ENCODE peak calls at places on chromosome 1, in six cellular contexts. W is Peyer's patch; R is OCI-LY7; V is pancreas; C is psoas muscle; E is CD8-positive, alpha-beta T cell. X is an unnamed sample.

GRCh38 chr1:42966688-42967609 is 8.3 kb upstream of the SLC2A1 start:
- DNase-seq in V (peak), R (no peak), W (no peak), E (no peak), C (no peak), X (no peak)

GRCh38 chr1:153422450-153423068 is 6.2 kb downstream of the S100A7A start:
- DNase-seq in E (peak), C (peak), W (peak), R (peak), V (peak), X (no peak)

GRCh38 chr1:159015440-159015909 is 5.8 kb downstream of the IFI16 start:
- DNase-seq in R (peak), E (peak), V (no peak), W (peak), C (peak), X (peak)

GRCh38 chr1:19688041-19688842 is 23.6 kb downstream of the HTR6 start:
- DNase-seq in E (peak), C (no peak), V (no peak), W (peak), R (no peak), X (no peak)

GRCh38 chr1:242847390-242847993 is 323.0 kb upstream of the PLD5 start:
- DNase-seq in V (no peak), W (no peak), R (peak), C (no peak), E (no peak), X (no peak)

GRCh38 chr1:20848162-20848561 is 61.1 kb upstream of the HP1BP3 start:
- DNase-seq in W (no peak), C (no peak), E (no peak), V (no peak), R (no peak), X (no peak)

GRCh38 chr1:117275055-117275454 is 64.3 kb upstream of the VTCN1 start:
- DNase-seq in E (no peak), C (no peak), V (no peak), W (no peak), R (no peak), X (no peak)

GRCh38 chr1:76494807-76495206 is 372.5 kb upstream of the ST6GALNAC5 start:
- DNase-seq in R (no peak), V (no peak), E (no peak), C (no peak), W (no peak), X (peak)

GRCh38 chr1:163844393-163844948 is 522.7 kb downstream of the NUF2 start:
- DNase-seq in W (no peak), V (no peak), E (no peak), C (no peak), R (no peak), X (no peak)

GRCh38 chr1:47967868-47968267 is 29.3 kb downstream of the TRABD2B start:
- DNase-seq in E (no peak), R (no peak), C (no peak), V (no peak), W (no peak), X (no peak)

GRCh38 chr1:226404063-226404903 is 3.6 kb downstream of the PARP1 start:
- DNase-seq in V (no peak), W (no peak), E (no peak), C (no peak), R (peak), X (no peak)

GRCh38 chr1:41500781-41501518 is 16.5 kb upstream of the EDN2 start:
- DNase-seq in C (no peak), E (no peak), W (no peak), R (no peak), V (no peak), X (no peak)

GRCh38 chr1:117671781-117672501 is 66.1 kb downstream of the TENT5C start:
- DNase-seq in V (peak), R (no peak), W (no peak), E (no peak), C (peak), X (no peak)

GRCh38 chr1:10632691-10633090 is 157.9 kb downstream of the PEX14 start:
- DNase-seq in W (no peak), E (no peak), R (no peak), V (no peak), C (peak), X (no peak)

GRCh38 chr1:162678439-162678838 is 46.2 kb downstream of the DDR2 start:
- DNase-seq in V (no peak), E (no peak), R (no peak), C (no peak), W (no peak), X (no peak)

GRCh38 chr1:69523032-69523431 is 44.7 kb upstream of the LRRC7 start:
- DNase-seq in C (no peak), V (no peak), R (no peak), E (no peak), W (no peak), X (no peak)

GRCh38 chr1:110135268-110136065 is 14.8 kb upstream of the SLC6A17 start:
- DNase-seq in C (no peak), W (no peak), E (no peak), R (no peak), V (peak), X (no peak)

GRCh38 chr1:233328661-233329498 is 1.4 kb downstream of the MAP3K21 start:
- DNase-seq in W (no peak), C (peak), V (peak), E (no peak), R (no peak), X (peak)

GRCh38 chr1:116498789-116499628 is 71.8 kb downstream of the CD58 start:
- DNase-seq in W (peak), E (no peak), R (peak), C (no peak), V (peak), X (no peak)

DNA sequence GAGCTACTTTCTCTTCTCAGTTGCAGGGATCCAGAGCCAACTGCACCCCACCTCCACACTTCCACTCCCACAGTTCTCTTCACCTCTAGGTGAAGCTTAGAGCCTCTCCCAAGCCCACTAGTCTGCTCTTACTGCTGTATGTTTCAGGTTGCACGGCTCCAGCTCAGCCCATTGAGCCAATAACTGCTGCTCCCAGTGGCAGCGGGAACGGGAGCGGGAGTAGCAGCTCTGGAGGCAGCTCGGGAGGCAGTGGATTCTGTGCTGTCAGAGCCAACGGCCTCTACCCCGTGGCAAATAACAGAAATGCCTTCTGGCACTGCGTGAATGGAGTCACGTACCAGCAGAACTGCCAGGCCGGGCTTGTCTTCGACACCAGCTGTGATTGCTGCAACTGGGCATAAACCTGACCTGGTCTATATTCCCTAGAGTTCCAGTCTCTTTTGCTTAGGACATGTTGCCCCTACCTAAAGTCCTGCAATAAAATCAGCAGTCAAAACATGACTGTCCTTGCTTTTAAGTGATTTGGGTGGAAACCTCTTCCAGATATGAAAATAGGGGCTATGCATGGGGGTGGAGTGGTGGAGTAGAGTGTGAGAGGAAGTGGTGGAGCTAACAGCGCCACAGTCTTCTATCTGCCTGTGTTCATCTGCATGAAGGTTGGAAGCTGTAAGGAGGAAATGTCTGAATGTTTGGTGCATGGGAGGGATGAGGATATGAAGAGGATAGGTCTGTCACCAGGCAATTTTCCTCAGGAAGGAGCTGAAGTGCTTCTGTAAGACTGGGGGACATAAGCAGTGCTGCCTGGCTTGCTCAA is 29.6 kb downstream of the CHIA start:
- DNase-seq in R (no peak), E (no peak), W (no peak), V (no peak), C (no peak), X (no peak)
- TF ChIP-seq CTCF in R (no peak), E (no peak), W (no peak), V (no peak), C (no peak), X (no peak)

GRCh38 chr1:60374537-60374936 is 301.0 kb upstream of the C1orf87 start:
- DNase-seq in W (no peak), C (no peak), E (no peak), R (no peak), V (no peak), X (no peak)

GRCh38 chr1:60376196-60376595 is 302.6 kb upstream of the C1orf87 start:
- DNase-seq in V (no peak), R (no peak), W (no peak), C (no peak), E (no peak), X (no peak)
- H3K4me3 ChIP-seq in V (no peak), R (no peak), W (no peak), C (no peak), E (no peak), X (no peak)

DNA sequence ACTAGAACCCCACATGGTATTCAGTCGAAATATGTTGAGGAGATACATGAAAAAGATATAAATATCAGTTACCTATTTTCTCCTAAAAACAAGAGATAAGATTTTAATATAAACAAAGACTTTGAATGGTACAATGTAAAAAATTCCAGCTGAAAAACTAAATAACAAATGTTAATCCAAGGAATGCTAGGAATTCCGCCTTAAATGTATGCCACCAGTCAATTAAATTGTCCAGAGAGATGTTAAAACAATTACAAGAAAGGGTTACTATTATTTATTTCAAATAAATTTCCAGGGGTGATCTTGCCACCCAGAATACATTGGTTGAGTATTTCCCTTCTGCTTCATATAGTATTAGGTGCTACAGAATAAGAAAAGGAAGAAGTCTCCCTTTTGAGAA is 4.2 kb downstream of the ADSS2 start:
- DNase-seq in V (no peak), R (no peak), E (no peak), W (no peak), C (no peak), X (no peak)
- TF ChIP-seq CTCF in V (no peak), R (no peak), E (no peak), W (no peak), C (no peak), X (no peak)

GRCh38 chr1:2230781-2231666 is 2.9 kb downstream of the SKI start:
- DNase-seq in E (peak), V (no peak), R (no peak), C (no peak), W (peak), X (no peak)
- H3K4me3 ChIP-seq in E (peak), V (peak), R (peak), C (peak), W (peak), X (peak)

GRCh38 chr1:206469411-206469932 is 804 bp upstream of the IKBKE start:
- DNase-seq in R (peak), W (peak), V (no peak), C (no peak), E (no peak), X (peak)

GRCh38 chr1:206471415-206471801 is 1.1 kb downstream of the IKBKE start:
- DNase-seq in E (no peak), W (no peak), R (peak), V (no peak), C (no peak), X (peak)

GRCh38 chr1:206470692-206471414 is 577 bp downstream of the IKBKE start:
- DNase-seq in E (no peak), R (peak), V (no peak), C (peak), W (peak), X (no peak)

GRCh38 chr1:206468571-206468970 is 1.7 kb upstream of the IKBKE start:
- DNase-seq in V (no peak), C (no peak), W (no peak), E (no peak), R (peak), X (no peak)

DNA sequence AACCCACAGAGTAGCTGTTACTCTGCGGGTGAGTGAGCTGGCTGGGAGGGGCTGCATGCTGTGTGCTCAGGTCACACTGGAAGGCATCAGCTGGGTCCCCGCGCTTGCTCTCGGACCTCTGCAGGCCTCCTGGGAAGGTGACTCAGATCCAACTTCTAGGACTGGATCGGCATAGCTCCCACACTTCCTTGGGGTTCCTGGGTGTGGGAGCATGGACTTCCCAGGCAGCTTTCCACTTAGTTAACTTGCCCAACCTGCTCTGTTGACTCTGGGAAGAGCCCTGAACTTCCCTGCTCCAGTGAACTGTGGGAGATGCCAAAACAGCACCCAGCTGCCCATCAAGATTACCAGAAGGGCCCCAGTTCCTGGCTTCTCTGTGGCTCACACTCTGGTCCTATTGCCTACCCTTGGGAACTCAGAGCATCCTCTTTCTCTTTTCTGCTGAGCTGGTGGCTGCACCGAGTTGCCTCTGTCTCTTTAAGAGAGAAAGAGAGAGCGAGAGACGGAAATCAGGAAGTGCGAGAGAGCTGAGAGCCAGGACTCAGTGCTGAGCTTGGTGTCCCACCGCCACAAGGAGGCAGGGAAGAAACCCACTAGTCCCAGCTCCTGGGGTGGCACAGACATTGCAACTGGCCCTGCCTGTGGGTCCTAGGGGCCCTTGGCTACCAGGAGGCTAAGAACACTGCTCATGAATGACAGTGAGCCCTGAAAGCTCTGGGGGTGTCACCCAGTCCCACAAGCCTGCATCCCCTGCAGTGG is at the start of gene IKBKE:
- DNase-seq in W (peak), V (peak), C (no peak), R (peak), E (no peak), X (peak)
- TF ChIP-seq CTCF in W (peak), V (no peak), C (no peak), R (peak), E (no peak), X (peak)

DNA sequence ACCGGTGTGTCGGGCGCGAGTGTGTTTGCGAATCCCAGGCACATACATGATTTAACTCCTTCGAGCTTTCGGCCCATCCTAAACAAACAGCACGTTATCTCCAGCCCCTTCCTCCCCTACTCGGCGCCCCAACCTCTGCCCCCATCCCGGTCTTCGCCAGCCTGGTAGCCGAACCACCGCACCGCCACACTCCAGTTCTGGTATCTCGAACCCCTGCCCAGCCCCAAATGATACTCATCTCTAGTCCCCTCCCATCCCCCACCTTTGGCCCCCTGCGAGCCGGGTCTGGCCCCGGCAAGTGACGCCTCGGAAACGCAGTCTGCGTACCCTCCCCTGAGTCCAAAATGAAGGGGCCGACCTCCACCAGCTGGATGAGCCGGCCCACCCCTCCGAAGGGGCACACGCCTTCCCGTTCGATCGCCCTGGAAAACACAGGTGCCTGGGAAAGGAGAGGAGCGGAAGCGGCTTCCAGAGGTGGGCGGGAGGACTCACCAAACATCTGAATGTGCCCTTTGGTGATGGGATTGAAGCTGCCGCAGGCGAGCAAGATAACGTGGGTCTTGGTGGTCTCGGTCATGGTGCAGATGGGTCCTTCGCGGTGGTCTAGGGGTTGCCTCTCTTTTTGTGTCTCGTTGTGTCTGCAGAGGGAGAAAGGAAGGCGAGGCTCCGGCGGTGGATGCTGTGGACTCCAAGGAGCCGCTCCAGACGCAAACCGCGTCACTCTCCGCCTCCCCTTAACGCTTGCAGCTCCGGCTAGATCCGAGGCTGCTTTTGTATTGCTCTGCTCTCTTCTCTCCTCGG is at the start of gene NMNAT2:
- DNase-seq in V (no peak), R (no peak), C (peak), E (no peak), W (no peak), X (no peak)
- H3K4me3 ChIP-seq in V (peak), R (no peak), C (peak), E (peak), W (peak), X (no peak)

GRCh38 chr1:53328009-53328489 is at the start of gene LRP8:
- DNase-seq in W (peak), E (peak), C (peak), R (peak), V (peak), X (peak)

GRCh38 chr1:53327183-53327941 is 508 bp downstream of the LRP8 start:
- DNase-seq in E (no peak), V (peak), C (no peak), W (peak), R (peak), X (peak)

GRCh38 chr1:53326598-53327182 is 1.2 kb downstream of the LRP8 start:
- DNase-seq in R (peak), C (no peak), V (peak), W (peak), E (peak), X (peak)

GRCh38 chr1:53329183-53329544 is 1.3 kb upstream of the LRP8 start:
- DNase-seq in W (no peak), V (no peak), C (no peak), R (no peak), E (no peak), X (no peak)

GRCh38 chr1:53328490-53329182 is 766 bp upstream of the LRP8 start:
- DNase-seq in R (peak), C (no peak), E (no peak), W (peak), V (no peak), X (no peak)
- TF ChIP-seq CTCF in R (peak), C (no peak), E (no peak), W (no peak), V (no peak), X (peak)

GRCh38 chr1:27403065-27403726 is 10.8 kb downstream of the GPR3 start:
- DNase-seq in V (no peak), E (no peak), W (peak), C (peak), R (peak), X (peak)
- H3K4me3 ChIP-seq in V (no peak), E (no peak), W (no peak), C (peak), R (peak), X (no peak)

DNA sequence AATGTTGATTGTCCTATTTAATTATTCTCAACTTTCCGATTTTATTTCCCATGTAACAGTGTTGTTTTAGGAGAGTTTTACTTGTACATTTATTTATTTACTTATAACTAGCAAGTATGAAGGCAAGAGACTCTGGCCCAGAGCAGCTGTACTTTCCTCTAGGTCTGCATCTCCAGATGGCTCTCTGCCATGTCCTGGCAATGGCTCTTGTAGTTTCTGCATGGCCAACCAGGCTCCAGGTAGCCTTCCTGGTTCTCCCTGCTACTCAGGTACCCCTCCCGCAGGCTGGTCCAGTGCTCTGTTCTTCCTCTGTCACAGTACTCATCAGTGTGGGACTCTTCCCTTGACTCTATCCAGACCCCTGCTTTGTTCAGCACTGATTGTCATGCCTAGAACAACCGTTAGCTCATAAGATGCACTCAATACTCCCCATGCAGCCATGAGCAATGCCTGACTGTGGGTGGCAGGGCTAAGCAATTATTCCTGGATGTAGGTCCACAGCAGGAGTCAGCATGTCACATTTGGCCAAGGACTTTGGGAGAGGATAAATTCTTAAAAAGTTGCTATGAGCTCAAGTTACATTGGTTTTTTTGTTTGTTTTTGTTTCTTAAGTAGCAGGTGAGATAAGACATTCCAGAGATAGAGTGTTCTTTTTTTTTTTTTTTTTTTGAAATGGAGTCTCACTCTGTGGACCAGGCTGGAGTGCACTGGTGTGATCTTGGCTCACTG is 10.9 kb upstream of the IL20 start:
- DNase-seq in W (no peak), V (peak), C (no peak), R (no peak), E (no peak), X (no peak)
- TF ChIP-seq CTCF in W (no peak), V (no peak), C (no peak), R (no peak), E (no peak), X (no peak)